ENCODE peak calls at places on chromosomes 3 and 15, in nine cellular contexts. K is foreskin fibroblast; V is progenitor cell of endocrine pancreas; I is choroid plexus epithelial cell; Y is fibroblast of lung; U is psoas muscle; S is CD8-positive, alpha-beta T cell; H is AG09319; E is CD4-positive, alpha-beta T cell. Q is an unnamed sample.

GRCh38 chr3:57582470-57583168 is 14.5 kb downstream of the ARF4 start:
- DNase-seq in I (peak), V (no peak), H (no peak), S (no peak), E (no peak), U (no peak), K (peak), Y (no peak), Q (no peak)

GRCh38 chr15:100517820-100518219 is 10.9 kb downstream of the CERS3 start:
- DNase-seq in V (no peak), H (no peak), K (no peak), I (no peak), S (no peak), U (no peak), E (no peak), Y (no peak), Q (no peak)

GRCh38 chr3:52769786-52770445 is 824 bp downstream of the NEK4 start:
- DNase-seq in H (no peak), E (no peak), I (peak), Y (peak), U (no peak), K (peak), V (no peak), S (no peak), Q (no peak)

GRCh38 chr3:188673509-188674239 is 498.1 kb upstream of the TPRG1 start:
- DNase-seq in U (no peak), I (peak), V (no peak), Y (peak), E (no peak), S (no peak), K (peak), H (peak), Q (no peak)

GRCh38 chr3:115825046-115825445 is 201.7 kb downstream of the GAP43 start:
- DNase-seq in S (no peak), K (peak), H (no peak), U (no peak), V (no peak), I (peak), E (no peak), Y (peak), Q (no peak)

GRCh38 chr3:36905545-36905944 is 39.3 kb downstream of the TRANK1 start:
- DNase-seq in S (no peak), V (no peak), E (no peak), U (no peak), Y (no peak), H (no peak), I (no peak), K (no peak), Q (no peak)

GRCh38 chr15:31304736-31305365 is 21.8 kb upstream of the KLF13 start:
- DNase-seq in Y (no peak), H (no peak), I (peak), E (no peak), K (no peak), U (no peak), S (no peak), V (no peak), Q (no peak)

GRCh38 chr15:91289324-91289723 is 189.3 kb downstream of the SV2B start:
- DNase-seq in H (no peak), I (no peak), S (no peak), Y (no peak), E (no peak), U (no peak), K (no peak), V (no peak), Q (no peak)

GRCh38 chr15:68354923-68355322 is 77.0 kb downstream of the ITGA11 start:
- DNase-seq in K (peak), S (no peak), H (no peak), E (no peak), Y (peak), I (peak), U (no peak), V (no peak), Q (no peak)

GRCh38 chr3:122030381-122031122 is 8.5 kb upstream of the ILDR1 start:
- DNase-seq in E (no peak), H (no peak), S (no peak), Y (peak), U (no peak), V (no peak), K (peak), I (peak), Q (peak)

GRCh38 chr3:97882975-97883598 is 61.3 kb downstream of the CRYBG3 start:
- DNase-seq in I (peak), U (no peak), H (no peak), S (no peak), K (peak), Y (peak), V (no peak), E (no peak), Q (no peak)

GRCh38 chr3:69080233-69080644 is at the start of gene UBA3:
- DNase-seq in K (peak), Y (peak), S (peak), I (peak), V (peak), H (peak), U (peak), E (peak), Q (peak)

GRCh38 chr3:36631549-36631948 is 132.8 kb downstream of the DCLK3 start:
- DNase-seq in S (no peak), E (no peak), V (no peak), I (no peak), U (no peak), Y (no peak), K (no peak), H (no peak), Q (no peak)

GRCh38 chr3:189353318-189353958 is 181.7 kb downstream of the TPRG1 start:
- DNase-seq in Y (no peak), S (no peak), V (no peak), U (no peak), H (no peak), K (no peak), I (no peak), E (no peak), Q (no peak)

GRCh38 chr15:42387603-42388002 is 28.3 kb downstream of the CAPN3 start:
- DNase-seq in S (no peak), I (no peak), K (no peak), U (no peak), V (no peak), E (no peak), H (no peak), Y (peak), Q (no peak)

GRCh38 chr3:115932807-115933206 is 309.5 kb downstream of the GAP43 start:
- DNase-seq in K (no peak), S (no peak), U (no peak), E (no peak), Y (no peak), V (no peak), H (no peak), I (no peak), Q (no peak)

GRCh38 chr3:194930439-194931204 is 244.9 kb downstream of the FAM43A start:
- DNase-seq in I (peak), K (peak), S (no peak), U (peak), H (no peak), V (no peak), E (no peak), Y (peak), Q (no peak)

GRCh38 chr3:163266731-163267130 is 1770.1 kb downstream of the OTOL1 start:
- DNase-seq in S (no peak), K (no peak), U (no peak), H (no peak), E (no peak), V (no peak), Y (no peak), I (no peak), Q (no peak)

DNA sequence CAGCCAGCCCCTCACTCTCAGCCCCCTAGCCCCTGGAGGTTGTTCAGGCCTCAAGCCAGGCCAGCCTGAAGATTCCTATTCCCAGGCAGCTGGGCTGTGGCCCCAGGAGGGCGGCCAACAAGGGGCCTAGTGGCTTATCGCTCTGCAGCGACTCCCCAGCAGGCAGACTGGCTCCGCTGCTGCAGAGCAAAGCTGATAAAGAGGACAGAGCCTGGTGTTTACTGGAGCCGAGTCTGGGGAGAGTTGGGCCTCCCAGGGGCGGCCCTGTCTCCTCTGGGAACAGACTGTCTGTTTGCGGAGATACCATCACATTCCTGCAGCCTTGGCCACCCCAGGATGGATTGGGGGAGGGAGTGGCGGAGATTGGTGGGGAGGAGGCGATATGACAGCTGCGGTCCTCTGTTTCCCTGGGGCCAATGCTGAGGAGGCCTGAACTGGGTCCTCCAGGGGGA is 22.4 kb upstream of the SMAD6 start:
- DNase-seq in V (no peak), E (no peak), S (no peak), K (no peak), Y (no peak), U (no peak), I (peak), H (no peak), Q (no peak)
- TF ChIP-seq CTCF in V (no peak), E (no peak), S (no peak), K (no peak), Y (no peak), U (no peak), I (peak), H (no peak), Q (no peak)

DNA sequence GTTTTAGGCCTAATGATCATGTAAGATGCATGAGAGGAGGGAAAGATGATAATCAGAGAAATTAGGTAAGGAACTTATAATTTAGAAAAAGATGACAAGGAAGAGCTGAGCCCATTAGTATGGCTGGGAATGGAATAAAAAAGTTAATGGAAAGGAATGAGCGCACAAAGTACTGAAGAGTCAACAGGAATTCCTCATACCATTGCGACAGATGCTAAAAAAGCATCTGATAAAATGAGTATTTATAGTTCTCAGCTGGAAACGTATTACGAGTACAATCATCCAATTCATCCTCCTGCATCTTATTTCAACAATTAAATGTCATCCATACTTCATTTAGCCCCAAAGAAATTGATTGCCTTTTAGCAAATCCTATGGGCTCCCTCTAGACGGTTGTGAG is 58.9 kb downstream of the TMCC1 start:
- DNase-seq in U (no peak), S (no peak), K (no peak), H (no peak), E (no peak), I (peak), V (no peak), Y (no peak), Q (no peak)
- TF ChIP-seq CTCF in U (no peak), S (no peak), K (no peak), H (no peak), E (no peak), I (no peak), V (no peak), Y (no peak), Q (no peak)

DNA sequence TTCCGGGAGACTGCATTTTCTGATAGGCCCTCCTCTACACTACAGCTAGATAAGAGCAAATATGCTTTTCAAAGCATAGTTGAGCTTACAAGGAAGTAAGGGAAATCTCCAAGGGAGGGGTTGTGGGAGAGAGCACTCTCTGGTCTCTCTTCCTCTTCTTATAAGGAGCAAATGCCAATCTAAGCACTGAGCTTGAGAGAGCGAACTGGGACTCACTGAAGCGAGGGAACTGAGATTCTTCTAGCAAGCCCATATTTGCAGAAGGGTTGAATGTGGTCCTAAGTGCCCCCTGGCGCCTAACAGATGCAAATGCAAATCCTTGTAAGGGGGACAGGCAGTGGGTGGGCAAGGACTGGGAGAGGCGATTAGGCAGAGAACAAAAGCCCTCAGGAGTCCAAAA is 164.8 kb downstream of the ERC2 start:
- DNase-seq in U (no peak), I (peak), V (no peak), Y (peak), H (no peak), E (no peak), S (no peak), K (peak), Q (peak)
- TF ChIP-seq CTCF in U (peak), I (peak), V (peak), Y (peak), H (peak), E (no peak), S (peak), K (peak), Q (peak)

GRCh38 chr3:51429138-51429537 is 38.1 kb downstream of the RBM15B start:
- DNase-seq in E (no peak), Y (no peak), I (no peak), H (no peak), K (no peak), U (no peak), V (no peak), S (no peak), Q (no peak)

GRCh38 chr3:51434110-51434509 is 43.0 kb downstream of the RBM15B start:
- DNase-seq in I (no peak), Y (no peak), E (no peak), V (no peak), H (no peak), K (no peak), U (no peak), S (no peak), Q (no peak)

GRCh38 chr3:51436998-51437639 is 46.0 kb downstream of the RBM15B start:
- DNase-seq in H (no peak), S (no peak), Y (peak), U (no peak), E (no peak), K (no peak), V (no peak), I (no peak), Q (no peak)

DNA sequence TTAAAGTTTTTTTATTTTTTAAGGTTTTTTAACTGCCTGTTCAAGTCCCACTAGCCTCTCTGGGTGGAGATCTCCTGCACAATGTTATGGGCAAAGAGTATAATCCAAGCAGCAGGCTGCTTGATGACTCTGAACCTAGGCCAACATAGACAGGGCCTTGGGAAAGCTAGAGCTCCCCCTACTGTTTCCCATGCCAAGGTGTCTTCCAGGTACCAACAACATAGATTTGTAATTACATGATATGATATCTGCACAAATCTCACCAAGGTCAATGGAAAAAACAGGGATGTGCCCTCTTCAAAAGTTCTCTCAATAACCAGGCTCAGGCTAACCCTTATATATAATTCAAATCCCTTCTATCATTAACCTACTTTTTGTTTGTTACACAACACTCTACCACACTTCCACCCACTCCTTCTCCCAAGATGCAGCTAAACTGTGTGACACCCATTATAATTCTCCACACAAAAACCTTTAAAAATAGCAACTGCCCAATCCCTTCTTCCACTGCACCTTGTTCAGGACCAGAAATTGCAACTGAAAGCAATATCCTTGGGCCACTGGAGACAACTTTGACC is 43.8 kb downstream of the RBM15B start:
- DNase-seq in H (no peak), E (peak), K (peak), I (peak), S (peak), Y (peak), U (no peak), V (no peak), Q (peak)
- TF ChIP-seq CTCF in H (peak), E (peak), K (peak), I (peak), S (peak), Y (peak), U (peak), V (peak), Q (peak)

DNA sequence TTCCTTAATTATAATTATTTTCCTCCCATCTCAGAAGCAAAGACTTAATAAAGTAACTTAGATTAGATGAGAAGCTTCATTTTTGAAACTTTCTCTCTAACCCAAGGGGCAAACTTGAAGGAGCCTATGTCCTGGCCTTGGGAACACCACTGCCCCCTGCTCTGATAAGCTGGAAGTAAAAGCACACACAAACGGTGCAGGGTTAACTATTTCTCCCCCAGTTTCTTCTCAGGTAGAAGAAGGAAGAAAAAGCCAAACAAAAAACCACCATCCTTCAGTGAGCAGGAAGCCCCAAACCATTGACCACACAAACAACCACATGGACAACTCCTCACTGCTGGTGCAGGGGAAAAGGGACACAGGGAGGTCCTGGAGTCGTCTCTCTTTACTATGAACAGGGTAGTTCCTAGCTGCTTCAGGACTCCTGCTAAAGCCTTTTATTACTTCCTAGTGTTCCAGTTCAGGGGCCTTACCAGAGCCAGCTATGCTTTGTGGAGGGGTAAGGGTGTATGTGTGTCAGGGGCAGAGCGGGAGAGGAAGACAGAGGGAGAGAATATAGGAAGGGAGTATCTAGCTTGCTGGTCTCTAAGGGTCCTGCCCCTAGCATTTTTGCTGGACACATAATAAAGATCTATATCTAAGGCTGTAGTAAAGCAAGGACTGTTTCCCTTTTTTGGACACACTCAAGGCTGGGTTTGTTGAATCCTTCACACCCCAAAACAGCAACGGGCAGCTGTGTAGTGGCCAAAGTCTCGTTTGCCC is 94.0 kb upstream of the UMPS start:
- DNase-seq in H (no peak), Y (no peak), E (no peak), K (no peak), V (no peak), I (no peak), S (no peak), U (no peak), Q (no peak)
- TF ChIP-seq CTCF in H (no peak), Y (no peak), E (no peak), K (no peak), V (peak), I (no peak), S (no peak), U (no peak), Q (no peak)

DNA sequence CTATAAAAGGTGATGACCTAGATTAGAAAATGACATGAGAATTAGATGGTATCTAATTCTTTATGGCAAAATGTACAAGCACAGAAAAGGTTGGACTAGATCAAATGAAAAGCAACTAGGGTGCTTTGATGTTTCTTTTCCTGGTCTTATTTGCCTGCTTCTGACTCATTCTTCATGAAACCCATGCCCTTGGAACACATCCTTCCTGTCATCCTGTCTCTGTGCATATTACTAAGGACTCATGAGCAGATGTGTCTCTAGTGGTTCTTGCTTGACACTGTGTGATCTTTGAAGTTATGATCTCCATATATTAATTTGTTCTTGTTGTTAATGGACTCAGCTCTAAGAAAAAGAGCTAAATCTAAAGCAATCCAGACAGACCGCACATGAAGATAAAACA is 314.0 kb downstream of the ERC2 start:
- DNase-seq in H (no peak), U (no peak), V (no peak), K (peak), S (no peak), Y (no peak), I (peak), E (no peak), Q (no peak)
- TF ChIP-seq CTCF in H (no peak), U (no peak), V (no peak), K (no peak), S (no peak), Y (no peak), I (no peak), E (no peak), Q (no peak)

GRCh38 chr3:156675744-156676466 is 1.5 kb downstream of the TIPARP start:
- DNase-seq in E (no peak), Y (peak), V (no peak), S (peak), I (peak), K (peak), U (no peak), H (no peak), Q (no peak)

GRCh38 chr3:156674046-156674910 is at the start of gene TIPARP:
- DNase-seq in Y (peak), H (peak), I (peak), K (peak), U (peak), V (peak), S (peak), E (peak), Q (peak)

GRCh38 chr3:156673732-156674045 is 701 bp upstream of the TIPARP start:
- DNase-seq in E (no peak), I (no peak), H (no peak), V (no peak), S (no peak), K (no peak), Y (no peak), U (no peak), Q (no peak)

GRCh38 chr3:156676467-156677119 is 2.2 kb downstream of the TIPARP start:
- DNase-seq in H (no peak), I (peak), K (peak), Y (no peak), E (no peak), U (no peak), V (no peak), S (no peak), Q (no peak)

GRCh38 chr3:156674911-156675743 is 737 bp downstream of the TIPARP start:
- DNase-seq in S (peak), E (peak), I (peak), U (peak), V (peak), Y (no peak), H (no peak), K (peak), Q (peak)
- TF ChIP-seq CTCF in S (no peak), E (peak), I (peak), U (peak), V (peak), Y (peak), H (no peak), K (peak), Q (peak)

GRCh38 chr15:25436707-25437106 is 2.1 kb downstream of the UBE3A start:
- DNase-seq in S (no peak), K (no peak), H (no peak), E (no peak), Y (no peak), U (no peak), V (no peak), I (no peak), Q (no peak)

GRCh38 chr15:25438601-25439455 is at the start of gene UBE3A:
- DNase-seq in I (peak), K (peak), Y (peak), V (peak), H (peak), U (peak), E (peak), S (peak), Q (peak)

GRCh38 chr15:25435474-25436243 is 3.2 kb downstream of the UBE3A start:
- DNase-seq in H (no peak), V (no peak), U (no peak), S (no peak), E (no peak), I (peak), K (no peak), Y (no peak), Q (no peak)

GRCh38 chr15:25439456-25439836 is 622 bp upstream of the UBE3A start:
- DNase-seq in E (no peak), I (peak), H (no peak), S (no peak), K (peak), V (no peak), Y (peak), U (no peak), Q (peak)

GRCh38 chr15:25437751-25438600 is 848 bp downstream of the UBE3A start:
- DNase-seq in V (peak), E (peak), K (peak), U (peak), I (peak), Y (peak), H (no peak), S (peak), Q (peak)
- TF ChIP-seq CTCF in V (peak), E (peak), K (no peak), U (peak), I (peak), Y (no peak), H (peak), S (peak), Q (peak)

GRCh38 chr15:99409097-99409473 is 156.7 kb upstream of the MEF2A start:
- DNase-seq in V (no peak), I (peak), Y (peak), S (peak), E (peak), U (peak), H (no peak), K (peak), Q (peak)
- TF ChIP-seq CTCF in V (peak), I (peak), Y (peak), S (peak), E (peak), U (peak), H (peak), K (peak), Q (peak)